ENCODE peak calls at places on chromosomes 4 and X, in four cellular contexts. X, D, A and O are unnamed samples.
A peak's percentile ranks its signal among the peaks of the same experiment; 100 is the strongest.

GRCh38 chr4:52659016-52659721 is at the start of gene USP46:
- DNase-seq in X (peak; percentile 15), D (no peak), A (no peak), O (peak; percentile 78)

GRCh38 chrX:10160221-10160620 is 3.4 kb downstream of the CLCN4 start:
- DNase-seq in X (no peak), D (no peak), A (no peak), O (no peak)

GRCh38 chrX:129786210-129786651 is 6.5 kb downstream of the SASH3 start:
- DNase-seq in X (no peak), D (no peak), A (peak; percentile 77), O (no peak)

GRCh38 chr4:1359976-1360375 is 13.0 kb downstream of the UVSSA start:
- DNase-seq in X (no peak), D (no peak), A (no peak), O (no peak)

GRCh38 chr4:87566276-87566675 is 37.1 kb upstream of the SPARCL1 start:
- DNase-seq in X (no peak), D (no peak), A (no peak), O (no peak)

GRCh38 chr4:13547563-13548041 is 3.3 kb upstream of the NKX3-2 start:
- DNase-seq in X (no peak), D (no peak), A (no peak), O (no peak)

GRCh38 chr4:90840828-90841227 is 713.6 kb downstream of the CCSER1 start:
- DNase-seq in X (no peak), D (no peak), A (no peak), O (no peak)

GRCh38 chr4:105022811-105023667 is 123.6 kb upstream of the TET2 start:
- DNase-seq in X (peak; percentile 4), D (no peak), A (no peak), O (no peak)

GRCh38 chr4:101418055-101418454 is 70.7 kb upstream of the PPP3CA start:
- DNase-seq in X (no peak), D (no peak), A (peak; percentile 51), O (no peak)

GRCh38 chr4:6267573-6267972 is 2.1 kb upstream of the WFS1 start:
- DNase-seq in X (no peak), D (no peak), A (no peak), O (no peak)

GRCh38 chr4:1234296-1234695 is 14.6 kb downstream of the CTBP1 start:
- DNase-seq in X (no peak), D (no peak), A (no peak), O (no peak)

GRCh38 chrX:56069299-56069941 is 162.7 kb upstream of the KLF8 start:
- DNase-seq in X (no peak), D (no peak), A (no peak), O (no peak)

GRCh38 chr4:3321295-3321889 is 28.6 kb downstream of the RGS12 start:
- DNase-seq in X (no peak), D (no peak), A (no peak), O (no peak)

GRCh38 chr4:59920414-59920813 is 1279.7 kb upstream of the ADGRL3 start:
- DNase-seq in X (no peak), D (no peak), A (no peak), O (no peak)

GRCh38 chrX:120244735-120245498 is 5.7 kb upstream of the ZBTB33 start:
- DNase-seq in X (peak; percentile 77), D (no peak), A (no peak), O (peak; percentile 87)

GRCh38 chr4:6470502-6471302 is 1.7 kb downstream of the PPP2R2C start:
- DNase-seq in X (no peak), D (no peak), A (no peak), O (peak; percentile 61)

GRCh38 chr4:97747945-97748344 is 395.3 kb downstream of the STPG2 start:
- DNase-seq in X (no peak), D (no peak), A (no peak), O (no peak)

GRCh38 chrX:95764972-95765451 is 919.6 kb upstream of the DIAPH2 start:
- DNase-seq in X (no peak), D (no peak), A (no peak), O (peak; percentile 38)

GRCh38 chr4:119774840-119775239 is 146.2 kb upstream of the PDE5A start:
- DNase-seq in X (no peak), D (no peak), A (no peak), O (peak; percentile 16)

DNA sequence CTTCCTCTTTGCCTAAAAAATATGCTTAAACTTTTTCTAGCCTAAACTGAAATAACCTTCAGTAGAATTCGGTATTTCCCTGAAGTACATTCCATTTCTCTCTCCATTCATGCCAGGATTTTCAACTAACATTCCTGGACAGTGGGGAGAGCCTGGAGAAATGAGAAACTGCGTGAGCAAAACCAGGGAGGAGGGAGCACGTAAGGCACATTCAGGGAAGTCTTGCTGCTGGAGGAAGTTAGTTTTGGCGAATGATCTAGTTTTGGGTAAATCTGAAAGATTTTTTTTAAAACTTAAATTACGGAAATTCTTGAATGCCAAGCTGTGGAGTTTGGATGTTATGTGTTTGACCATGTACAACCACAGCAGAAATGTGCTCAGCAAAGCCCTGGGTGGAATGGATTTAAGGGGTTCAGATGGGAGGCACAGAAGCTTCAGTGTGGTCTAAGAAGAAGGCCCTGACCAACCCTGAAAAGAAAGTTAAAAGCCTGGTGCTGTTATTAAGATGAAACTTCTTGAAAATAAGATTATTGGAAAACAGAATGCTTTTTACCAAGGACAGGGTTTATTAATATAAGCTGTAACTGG is 347.8 kb downstream of the ANK2 start:
- DNase-seq in X (no peak), D (no peak), A (no peak), O (no peak)
- TF ChIP-seq JUND in X (no peak), D (no peak), A (no peak), O (no peak)

GRCh38 chr4:151163855-151164254 is 64.4 kb downstream of the RPS3A start:
- DNase-seq in X (no peak), D (no peak), A (no peak), O (no peak)

GRCh38 chr4:151165205-151166000 is 66.0 kb downstream of the RPS3A start:
- DNase-seq in X (no peak), D (no peak), A (no peak), O (no peak)

GRCh38 chr4:151169223-151169622 is 69.8 kb downstream of the RPS3A start:
- DNase-seq in X (no peak), D (no peak), A (no peak), O (no peak)

GRCh38 chr4:151167561-151167960 is 68.1 kb downstream of the RPS3A start:
- DNase-seq in X (no peak), D (no peak), A (no peak), O (no peak)

GRCh38 chr4:151166662-151167061 is 67.2 kb downstream of the RPS3A start:
- DNase-seq in X (no peak), D (no peak), A (no peak), O (no peak)
- TF ChIP-seq JUND in X (no peak), D (no peak), A (no peak), O (no peak)

GRCh38 chrX:46653482-46653881 is 79.9 kb downstream of the CHST7 start:
- DNase-seq in X (no peak), D (no peak), A (no peak), O (peak; percentile 7)

GRCh38 chrX:46645614-46646013 is 72.0 kb downstream of the CHST7 start:
- DNase-seq in X (no peak), D (no peak), A (no peak), O (no peak)

GRCh38 chrX:46648660-46649059 is 75.1 kb downstream of the CHST7 start:
- DNase-seq in X (no peak), D (no peak), A (no peak), O (no peak)

GRCh38 chrX:46647251-46647650 is 73.7 kb downstream of the CHST7 start:
- DNase-seq in X (no peak), D (no peak), A (no peak), O (no peak)

GRCh38 chrX:46649421-46650260 is 76.1 kb downstream of the CHST7 start:
- DNase-seq in X (no peak), D (peak; percentile 13), A (no peak), O (peak; percentile 6)
- TF ChIP-seq JUND in X (no peak), D (no peak), A (no peak), O (no peak)

GRCh38 chrX:43741843-43742573 is 85.9 kb downstream of the MAOA start:
- DNase-seq in X (no peak), D (no peak), A (no peak), O (no peak)
- TF ChIP-seq JUND in X (no peak), D (no peak), A (no peak), O (no peak)

DNA sequence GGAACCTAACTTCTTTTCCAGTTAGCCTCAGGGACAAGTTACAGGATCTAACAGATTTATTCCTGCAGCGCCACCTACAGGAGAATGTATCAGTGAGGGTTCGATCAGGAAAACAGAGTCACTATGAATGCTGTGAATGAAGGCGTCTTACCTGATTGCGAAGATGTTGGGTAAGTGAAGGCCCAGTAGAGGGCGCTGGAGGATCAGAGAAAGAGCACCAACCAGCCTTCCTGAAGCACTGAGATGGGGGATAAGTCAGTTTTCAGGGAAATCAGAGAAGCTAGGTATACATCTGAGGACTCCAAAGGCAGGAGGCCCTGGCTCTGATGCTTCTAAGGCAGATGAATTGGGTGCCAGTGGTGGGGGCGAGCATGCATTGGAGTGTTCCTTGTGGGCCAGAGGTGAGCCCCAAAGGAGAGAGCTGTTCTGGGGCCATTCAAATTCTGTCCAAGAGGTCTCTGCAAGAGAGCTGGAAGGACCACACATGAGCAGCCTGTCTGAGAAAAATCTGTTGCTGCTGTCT is 169.9 kb upstream of the AADAT start:
- DNase-seq in X (peak; percentile 93), D (peak; percentile 84), A (peak; percentile 65), O (peak; percentile 47)
- TF ChIP-seq JUND in X (no peak), D (no peak), A (no peak), O (no peak)

GRCh38 chr4:139814285-139815015 is 148.8 kb downstream of the MGST2 start:
- DNase-seq in X (no peak), D (no peak), A (no peak), O (no peak)
- TF ChIP-seq JUND in X (no peak), D (no peak), A (no peak), O (no peak)

GRCh38 chrX:25015486-25016360 is at the start of gene ARX:
- DNase-seq in X (peak; percentile 55), D (no peak), A (no peak), O (no peak)
- TF ChIP-seq JUND in X (no peak), D (no peak), A (no peak), O (no peak)

GRCh38 chrX:17595456-17596035 is 141.7 kb upstream of the SCML1 start:
- DNase-seq in X (no peak), D (no peak), A (no peak), O (no peak)

GRCh38 chrX:17588303-17588702 is 149.0 kb upstream of the SCML1 start:
- DNase-seq in X (no peak), D (no peak), A (no peak), O (no peak)

GRCh38 chrX:17590892-17591740 is 146.2 kb upstream of the SCML1 start:
- DNase-seq in X (peak; percentile 49), D (peak; percentile 36), A (no peak), O (peak; percentile 63)

GRCh38 chrX:17591741-17592110 is 145.6 kb upstream of the SCML1 start:
- DNase-seq in X (no peak), D (no peak), A (no peak), O (no peak)

GRCh38 chrX:17592117-17592516 is 145.2 kb upstream of the SCML1 start:
- DNase-seq in X (no peak), D (no peak), A (no peak), O (no peak)
- TF ChIP-seq JUND in X (no peak), D (no peak), A (no peak), O (no peak)

GRCh38 chrX:17976955-17977354 is 115.9 kb upstream of the RAI2 start:
- DNase-seq in X (no peak), D (no peak), A (no peak), O (no peak)
- TF ChIP-seq JUND in X (no peak), D (no peak), A (no peak), O (no peak)